ENCODE peak calls at places on chromosomes 13 and 19, in six cellular contexts. H is central memory CD8-positive, alpha-beta T cell; Q is iris pigment epithelial cell; N is retina; L is EH; W is GM06990. S is an unnamed sample.

GRCh38 chr13:41001695-41002094 is 17.4 kb downstream of the ELF1 start:
- DNase-seq in W (no peak), L (no peak), N (no peak), Q (no peak), H (no peak), S (no peak)

GRCh38 chr19:6572217-6572616 is 18.7 kb downstream of the CD70 start:
- DNase-seq in H (no peak), N (no peak), Q (no peak), L (no peak), W (no peak), S (no peak)

GRCh38 chr13:111394211-111394922 is 73.9 kb downstream of the TEX29 start:
- DNase-seq in H (no peak), Q (no peak), W (no peak), L (no peak), N (no peak), S (no peak)

GRCh38 chr19:29770653-29771052 is 41.1 kb upstream of the CCNE1 start:
- DNase-seq in H (no peak), W (no peak), N (no peak), Q (no peak), L (no peak), S (no peak)

GRCh38 chr19:18895038-18895827 is 725 bp downstream of the CERS1 start:
- DNase-seq in H (no peak), W (no peak), Q (no peak), N (peak), L (peak), S (peak)

GRCh38 chr13:84126671-84127171 is 244.4 kb upstream of the SLITRK1 start:
- DNase-seq in L (no peak), Q (no peak), N (no peak), H (peak), W (no peak), S (peak)

GRCh38 chr13:42354246-42355117 is 82.5 kb downstream of the AKAP11 start:
- DNase-seq in N (peak), L (peak), W (peak), Q (peak), H (no peak), S (peak)

GRCh38 chr19:11418166-11418517 is 972 bp downstream of the RGL3 start:
- DNase-seq in W (no peak), L (no peak), H (no peak), Q (no peak), N (no peak), S (no peak)

GRCh38 chr13:38582133-38582532 is 104.7 kb upstream of the FREM2 start:
- DNase-seq in W (no peak), N (peak), H (no peak), Q (peak), L (peak), S (peak)

GRCh38 chr13:78607409-78608253 is 4.3 kb upstream of the POU4F1 start:
- DNase-seq in N (peak), L (no peak), Q (no peak), H (no peak), W (no peak), S (no peak)

GRCh38 chr19:39327990-39328705 is 7.5 kb upstream of the LRFN1 start:
- DNase-seq in L (peak), Q (peak), W (peak), N (peak), H (peak), S (peak)

GRCh38 chr13:50905256-50905655 is 4.3 kb upstream of the RNASEH2B start:
- DNase-seq in L (no peak), Q (no peak), W (no peak), N (no peak), H (no peak), S (no peak)

GRCh38 chr13:83498486-83499190 is 383.6 kb downstream of the SLITRK1 start:
- DNase-seq in W (no peak), L (peak), H (no peak), Q (peak), N (no peak), S (peak)

GRCh38 chr13:80666782-80667537 is 326.0 kb upstream of the SPRY2 start:
- DNase-seq in Q (no peak), W (no peak), L (no peak), H (no peak), N (no peak), S (no peak)

GRCh38 chr13:97359181-97360057 is 74.5 kb upstream of the RAP2A start:
- DNase-seq in N (peak), Q (peak), L (peak), H (peak), W (no peak), S (peak)

GRCh38 chr19:38596057-38596981 is 21.4 kb downstream of the MAP4K1 start:
- DNase-seq in L (peak), H (no peak), N (peak), W (no peak), Q (peak), S (peak)

GRCh38 chr13:36767276-36767675 is 51.7 kb upstream of the RFXAP start:
- DNase-seq in W (no peak), Q (peak), N (no peak), H (no peak), L (no peak), S (no peak)

GRCh38 chr13:38398810-38399493 is 49.3 kb downstream of the UFM1 start:
- DNase-seq in L (peak), W (no peak), H (no peak), N (no peak), Q (peak), S (peak)

GRCh38 chr13:88704600-88705275 is 1033.6 kb downstream of the SLITRK5 start:
- DNase-seq in L (no peak), N (no peak), Q (no peak), W (no peak), H (no peak), S (no peak)

GRCh38 chr19:2691951-2692350 is 10.5 kb downstream of the GNG7 start:
- DNase-seq in Q (no peak), W (no peak), N (no peak), L (no peak), H (no peak), S (peak)

GRCh38 chr19:48258350-48258749 is 2.6 kb upstream of the CARD8 start:
- DNase-seq in W (no peak), Q (no peak), N (no peak), H (no peak), L (peak), S (no peak)

GRCh38 chr13:103948477-103948876 is 882.3 kb upstream of the SLC10A2 start:
- DNase-seq in W (no peak), L (no peak), H (no peak), Q (peak), N (no peak), S (peak)

GRCh38 chr19:18424122-18424889 is 5.1 kb downstream of the SSBP4 start:
- DNase-seq in N (no peak), Q (no peak), L (no peak), W (no peak), H (no peak), S (no peak)

GRCh38 chr19:12217332-12217731 is 54.4 kb downstream of the ZNF136 start:
- DNase-seq in W (no peak), N (no peak), Q (no peak), H (no peak), L (no peak), S (no peak)

GRCh38 chr13:41222259-41222852 is 28.0 kb upstream of the KBTBD7 start:
- DNase-seq in Q (peak), W (no peak), L (peak), H (peak), N (peak), S (peak)

GRCh38 chr13:75787249-75787940 is 151.3 kb downstream of the LMO7 start:
- DNase-seq in W (no peak), L (peak), Q (peak), H (no peak), N (no peak), S (peak)

GRCh38 chr19:14804755-14805154 is 26.4 kb upstream of the ADGRE2 start:
- DNase-seq in W (no peak), N (no peak), Q (peak), L (no peak), H (no peak), S (no peak)

GRCh38 chr13:113452942-113453901 is at the start of gene ADPRHL1:
- DNase-seq in H (no peak), N (peak), W (no peak), Q (no peak), L (no peak), S (no peak)

GRCh38 chr13:94389544-94390351 is 89.7 kb downstream of the DCT start:
- DNase-seq in Q (no peak), H (no peak), L (peak), N (no peak), W (no peak), S (no peak)

GRCh38 chr19:15180451-15181390 is 20.1 kb downstream of the NOTCH3 start:
- DNase-seq in N (no peak), L (no peak), W (no peak), Q (no peak), H (no peak), S (no peak)